ENCODE peak calls at places on chromosomes 13 and 19, in six cellular contexts. M, E, J, A, K and D are unnamed samples. For H3K9me3, the result is how much of the 10 kb centered on the place peaks cover.

GRCh38 chr19:19459707-19460251 is 54.3 kb downstream of the GATAD2A start:
- DNase-seq in M (no peak), E (peak), J (peak), A (no peak), K (no peak), D (no peak)

GRCh38 chr13:48784906-48785555 is 131.3 kb downstream of the CYSLTR2 start:
- DNase-seq in M (no peak), E (no peak), J (no peak), A (no peak), K (no peak), D (no peak)

GRCh38 chr13:37229931-37230330 is 124.5 kb upstream of the CSNK1A1L start:
- DNase-seq in M (no peak), E (no peak), J (no peak), A (no peak), K (no peak), D (no peak)

GRCh38 chr13:113064534-113065405 is 40.8 kb upstream of the F7 start:
- DNase-seq in M (no peak), E (no peak), J (peak), A (no peak), K (peak), D (no peak)

GRCh38 chr13:28540612-28541011 is 45.7 kb upstream of the FLT1 start:
- DNase-seq in M (no peak), E (no peak), J (no peak), A (no peak), K (no peak), D (no peak)

GRCh38 chr13:105008606-105009005 is 1526.9 kb downstream of the EFNB2 start:
- DNase-seq in M (no peak), E (no peak), J (no peak), A (no peak), K (no peak), D (no peak)

GRCh38 chr19:1773173-1773572 is 19.9 kb downstream of the ONECUT3 start:
- DNase-seq in M (no peak), E (no peak), J (no peak), A (no peak), K (peak), D (no peak)

GRCh38 chr13:59364508-59365187 is 799.1 kb downstream of the DIAPH3 start:
- DNase-seq in M (no peak), E (no peak), J (no peak), A (no peak), K (no peak), D (no peak)

GRCh38 chr13:59304596-59304995 is 859.1 kb downstream of the DIAPH3 start:
- DNase-seq in M (no peak), E (no peak), J (no peak), A (no peak), K (no peak), D (no peak)

GRCh38 chr19:39852882-39853281 is 6.7 kb upstream of the FBL start:
- DNase-seq in M (no peak), E (no peak), J (no peak), A (no peak), K (no peak), D (no peak)

GRCh38 chr19:56964526-56964925 is 124.0 kb upstream of the PEG3 start:
- DNase-seq in M (no peak), E (no peak), J (no peak), A (no peak), K (no peak), D (no peak)

GRCh38 chr19:16920816-16921529 is 32.2 kb downstream of the F2RL3 start:
- DNase-seq in M (no peak), E (no peak), J (peak), A (peak), K (peak), D (no peak)

GRCh38 chr19:2034729-2035589 is 16.1 kb downstream of the MKNK2 start:
- DNase-seq in M (no peak), E (peak), J (peak), A (no peak), K (peak), D (peak)

GRCh38 chr13:56988543-56988942 is 152.2 kb upstream of the PRR20A start:
- DNase-seq in M (no peak), E (no peak), J (no peak), A (no peak), K (no peak), D (no peak)

GRCh38 chr13:32311188-32311897 is 3.8 kb downstream of the ZAR1L start:
- DNase-seq in M (no peak), E (no peak), J (peak), A (no peak), K (no peak), D (no peak)

GRCh38 chr19:17807731-17808316 is 12.9 kb downstream of the B3GNT3 start:
- DNase-seq in M (no peak), E (no peak), J (no peak), A (no peak), K (no peak), D (no peak)

GRCh38 chr13:70357031-70357430 is 248.8 kb upstream of the KLHL1 start:
- DNase-seq in M (no peak), E (no peak), J (no peak), A (no peak), K (no peak), D (no peak)

GRCh38 chr13:95199896-95200295 is 101.4 kb downstream of the ABCC4 start:
- DNase-seq in M (no peak), E (no peak), J (no peak), A (no peak), K (no peak), D (no peak)

GRCh38 chr13:106566682-106567420 is 1.1 kb downstream of the ARGLU1 start:
- DNase-seq in M (peak), E (peak), J (no peak), A (no peak), K (no peak), D (peak)

GRCh38 chr19:10135551-10136334 is 16.0 kb upstream of the EIF3G start:
- DNase-seq in M (no peak), E (no peak), J (peak), A (no peak), K (no peak), D (no peak)

GRCh38 chr13:84649853-84650252 is 767.6 kb upstream of the SLITRK1 start:
- DNase-seq in M (peak), E (no peak), J (no peak), A (no peak), K (no peak), D (no peak)

GRCh38 chr19:6590458-6591319 is at the start of gene CD70:
- DNase-seq in M (no peak), E (peak), J (peak), A (no peak), K (no peak), D (no peak)

GRCh38 chr19:33286899-33287298 is 15.4 kb downstream of the CEBPA start:
- DNase-seq in M (no peak), E (no peak), J (peak), A (no peak), K (no peak), D (no peak)

GRCh38 chr13:99299545-99300341 is 7.5 kb downstream of the GPR183 start:
- DNase-seq in M (no peak), E (no peak), J (no peak), A (no peak), K (no peak), D (no peak)

GRCh38 chr19:3548594-3548993 is 8.8 kb downstream of the MFSD12 start:
- DNase-seq in M (no peak), E (no peak), J (no peak), A (no peak), K (no peak), D (no peak)

GRCh38 chr13:29546662-29547061 is 48.8 kb downstream of the SLC7A1 start:
- DNase-seq in M (no peak), E (no peak), J (no peak), A (no peak), K (no peak), D (no peak)

GRCh38 chr19:29415507-29415906 is 110.3 kb upstream of the VSTM2B start:
- DNase-seq in M (no peak), E (no peak), J (no peak), A (no peak), K (no peak), D (no peak)

GRCh38 chr19:54160182-54160811 is 776 bp upstream of the LENG1 start:
- DNase-seq in M (no peak), E (no peak), J (no peak), A (no peak), K (no peak), D (no peak)

GRCh38 chr19:1069009-1069779 is 2.2 kb downstream of the ARHGAP45 start:
- DNase-seq in M (peak), E (peak), J (peak), A (no peak), K (no peak), D (peak)

GRCh38 chr13:77028202-77028601 is 1.2 kb upstream of the FBXL3 start:
- DNase-seq in M (peak), E (no peak), J (no peak), A (no peak), K (no peak), D (no peak)

GRCh38 chr19:38877781-38878574 is at the start of gene RINL:
- DNase-seq in M (no peak), E (peak), J (peak), A (no peak), K (no peak), D (no peak)

GRCh38 chr19:10551698-10552301 is 8.1 kb downstream of the ATG4D start:
- DNase-seq in M (no peak), E (no peak), J (no peak), A (no peak), K (peak), D (no peak)

GRCh38 chr19:12353375-12353774 is 12.1 kb downstream of the ZNF442 start:
- DNase-seq in M (no peak), E (no peak), J (no peak), A (no peak), K (no peak), D (no peak)
- H3K9me3 ChIP-seq in M (under half), E (half or more), J (under half), A (under half), K (under half), D (half or more)

DNA sequence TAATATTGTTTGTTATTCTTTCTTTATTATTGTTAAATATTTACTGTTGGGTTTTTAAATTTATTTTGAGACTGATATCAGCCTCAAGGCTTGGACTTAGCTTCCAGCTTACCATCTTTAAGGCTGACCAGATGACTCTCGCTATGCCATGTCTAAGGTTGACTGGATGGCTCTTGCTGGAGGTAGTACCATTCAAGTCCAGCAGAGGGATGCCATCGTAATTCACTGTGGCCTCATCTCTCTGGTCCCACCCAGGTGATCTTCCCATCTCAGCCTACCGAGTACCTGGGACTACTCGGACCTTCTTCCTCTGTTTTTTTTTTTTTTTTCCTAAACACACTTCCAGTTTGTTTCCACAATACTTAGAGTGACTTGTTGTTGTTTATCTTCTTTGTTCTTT is 41.7 kb upstream of the ZNF91 start:
- DNase-seq in M (no peak), E (no peak), J (no peak), A (no peak), K (no peak), D (no peak)
- TF ChIP-seq CTCF in M (no peak), E (no peak), J (peak), A (peak), K (peak), D (no peak)

GRCh38 chr19:52943884-52944643 is 18.6 kb downstream of the ZNF816 start:
- DNase-seq in M (no peak), E (no peak), J (no peak), A (no peak), K (no peak), D (no peak)

GRCh38 chr19:52946322-52947310 is 16.1 kb downstream of the ZNF816 start:
- DNase-seq in M (no peak), E (no peak), J (peak), A (no peak), K (no peak), D (no peak)

GRCh38 chr19:52945652-52946321 is 16.9 kb downstream of the ZNF816 start:
- DNase-seq in M (no peak), E (no peak), J (no peak), A (no peak), K (no peak), D (no peak)

GRCh38 chr19:52949422-52949821 is 13.3 kb downstream of the ZNF816 start:
- DNase-seq in M (no peak), E (no peak), J (no peak), A (no peak), K (no peak), D (no peak)

GRCh38 chr19:52948025-52948770 is 14.5 kb downstream of the ZNF816 start:
- DNase-seq in M (no peak), E (no peak), J (no peak), A (no peak), K (no peak), D (no peak)
- H3K9me3 ChIP-seq in M (under half), E (half or more), J (under half), A (half or more), K (under half), D (under half)

GRCh38 chr19:12847159-12848139 is 9.1 kb downstream of the MAST1 start:
- DNase-seq in M (peak), E (peak), J (peak), A (no peak), K (no peak), D (peak)
- TF ChIP-seq CTCF in M (peak), E (peak), J (peak), A (peak), K (peak), D (peak)